ENCODE peak calls at places on chromosome 1, in ten cellular contexts. V, X, S, E, R, Y, I, G, J and W are unnamed samples.

GRCh38 chr1:19616489-19616888 is 27.6 kb upstream of the NBL1 start:
- DNase-seq in I (no peak), V (no peak), Y (no peak), E (no peak), G (no peak), X (no peak), J (no peak), S (no peak), R (no peak), W (no peak)

GRCh38 chr1:77322061-77322900 is 40.5 kb downstream of the AK5 start:
- DNase-seq in X (no peak), E (peak), J (peak), R (no peak), I (no peak), S (no peak), V (peak), G (no peak), Y (peak), W (no peak)

GRCh38 chr1:39720094-39720999 is 18.3 kb upstream of the PPIE start:
- DNase-seq in E (no peak), R (no peak), S (peak), J (peak), G (no peak), V (peak), I (no peak), Y (peak), X (peak), W (peak)

GRCh38 chr1:98988906-98989603 is 15.6 kb downstream of the PLPPR5 start:
- DNase-seq in S (no peak), Y (no peak), R (no peak), X (no peak), J (no peak), I (no peak), G (no peak), E (no peak), V (peak), W (no peak)

GRCh38 chr1:161088587-161089110 is 709 bp downstream of the NECTIN4 start:
- DNase-seq in G (no peak), S (no peak), J (no peak), E (no peak), R (no peak), I (no peak), V (peak), Y (no peak), X (no peak), W (no peak)

GRCh38 chr1:248810727-248811513 is 14.8 kb downstream of the SH3BP5L start:
- DNase-seq in X (no peak), Y (no peak), V (no peak), J (peak), I (no peak), G (peak), S (no peak), R (no peak), E (no peak), W (no peak)

GRCh38 chr1:36100376-36100775 is 11.7 kb downstream of the ADPRS start:
- DNase-seq in E (no peak), V (no peak), X (no peak), J (no peak), Y (no peak), I (no peak), S (no peak), G (no peak), R (no peak), W (no peak)

GRCh38 chr1:220182656-220183055 is 88.7 kb downstream of the IARS2 start:
- DNase-seq in X (no peak), E (no peak), S (no peak), V (peak), Y (peak), J (no peak), G (no peak), R (no peak), I (no peak), W (no peak)

GRCh38 chr1:42013881-42014470 is 95.3 kb upstream of the HIVEP3 start:
- DNase-seq in X (no peak), E (no peak), I (no peak), G (peak), Y (no peak), J (no peak), R (no peak), S (no peak), V (no peak), W (no peak)

GRCh38 chr1:101288491-101288944 is 51.7 kb downstream of the S1PR1 start:
- DNase-seq in I (peak), R (peak), S (peak), E (peak), J (peak), G (peak), Y (peak), X (peak), V (peak), W (peak)